ENCODE peak calls at places on chromosomes 13 and 19, in five cellular contexts. D is GM23338, L is A549, Y is K562, T is neural progenitor cell. G is an unnamed sample. For H3K4me1, the result is how much of the 10 kb centered on the place peaks cover.

GRCh38 chr13:76316998-76317527 is 569.1 kb downstream of the KCTD12 start:
- DNase-seq in D (no peak), T (no peak), Y (no peak), L (no peak), G (no peak)

GRCh38 chr19:13764101-13764807 is at the start of gene MRI1:
- DNase-seq in L (peak), Y (peak), T (peak), D (peak), G (peak)

GRCh38 chr19:46931197-46931596 is 70.4 kb downstream of the ARHGAP35 start:
- DNase-seq in Y (no peak), D (no peak), L (no peak), T (no peak), G (no peak)

GRCh38 chr13:41577437-41577836 is 120.1 kb downstream of the RGCC start:
- DNase-seq in Y (no peak), T (no peak), D (no peak), L (no peak), G (no peak)

GRCh38 chr13:95133498-95133897 is 167.8 kb downstream of the ABCC4 start:
- DNase-seq in L (no peak), Y (no peak), T (no peak), D (no peak), G (no peak)

GRCh38 chr13:35866801-35867200 is 264.4 kb downstream of the DCLK1 start:
- DNase-seq in D (no peak), Y (no peak), L (no peak), T (no peak), G (no peak)

GRCh38 chr13:60175571-60175970 is 11.8 kb upstream of the DIAPH3 start:
- DNase-seq in D (no peak), L (no peak), Y (no peak), T (no peak), G (no peak)

GRCh38 chr13:40986328-40986856 is 32.7 kb downstream of the ELF1 start:
- DNase-seq in T (no peak), D (no peak), Y (no peak), L (peak), G (no peak)

GRCh38 chr13:101706651-101707050 is 254.2 kb downstream of the ITGBL1 start:
- DNase-seq in T (no peak), D (no peak), Y (no peak), L (peak), G (peak)

DNA sequence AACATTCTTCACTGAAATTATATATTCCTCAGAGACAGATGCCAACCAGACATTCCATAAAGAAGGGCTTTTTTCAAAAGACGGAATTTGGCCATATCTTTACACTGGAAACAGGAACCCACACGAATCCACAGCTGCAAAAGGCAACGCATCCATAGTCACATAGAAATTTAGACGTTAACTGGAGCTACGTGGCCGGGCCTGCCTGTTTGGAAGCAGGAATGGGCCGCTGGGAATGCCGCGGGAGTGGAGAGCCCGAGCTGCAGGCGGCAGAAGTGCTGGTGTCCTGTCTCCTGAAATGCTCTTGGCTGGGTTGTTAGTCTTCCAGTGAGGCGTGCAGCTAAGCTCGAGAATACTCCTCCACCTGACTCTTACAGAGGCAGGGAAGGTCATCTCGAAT is 122.2 kb downstream of the KL start:
- DNase-seq in Y (no peak), L (no peak), D (no peak), T (no peak), G (no peak)
- H3K4me1 ChIP-seq in Y (under half), L (under half), D (under half), T (under half), G (under half)

GRCh38 chr13:33409673-33410072 is 124.1 kb upstream of the STARD13 start:
- DNase-seq in Y (no peak), L (no peak), T (no peak), D (no peak), G (no peak)
- H3K4me2 ChIP-seq in Y (no peak), L (no peak), T (no peak), D (no peak), G (no peak)

GRCh38 chr19:18433735-18434398 is 4.1 kb downstream of the ISYNA1 start:
- DNase-seq in D (peak), Y (peak), T (peak), L (no peak), G (peak)

GRCh38 chr19:18436651-18437478 is 1.1 kb downstream of the ISYNA1 start:
- DNase-seq in T (peak), Y (peak), D (peak), L (peak), G (peak)

GRCh38 chr19:18435848-18436631 is 1.9 kb downstream of the ISYNA1 start:
- DNase-seq in T (no peak), Y (no peak), L (no peak), D (no peak), G (no peak)

GRCh38 chr19:18434411-18435184 is 3.3 kb downstream of the ISYNA1 start:
- DNase-seq in D (peak), L (no peak), Y (peak), T (no peak), G (no peak)

GRCh38 chr19:18435185-18435841 is 2.6 kb downstream of the ISYNA1 start:
- DNase-seq in D (no peak), T (no peak), Y (no peak), L (no peak), G (no peak)
- H3K4me1 ChIP-seq in D (under half), T (half or more), Y (under half), L (under half), G (under half)

DNA sequence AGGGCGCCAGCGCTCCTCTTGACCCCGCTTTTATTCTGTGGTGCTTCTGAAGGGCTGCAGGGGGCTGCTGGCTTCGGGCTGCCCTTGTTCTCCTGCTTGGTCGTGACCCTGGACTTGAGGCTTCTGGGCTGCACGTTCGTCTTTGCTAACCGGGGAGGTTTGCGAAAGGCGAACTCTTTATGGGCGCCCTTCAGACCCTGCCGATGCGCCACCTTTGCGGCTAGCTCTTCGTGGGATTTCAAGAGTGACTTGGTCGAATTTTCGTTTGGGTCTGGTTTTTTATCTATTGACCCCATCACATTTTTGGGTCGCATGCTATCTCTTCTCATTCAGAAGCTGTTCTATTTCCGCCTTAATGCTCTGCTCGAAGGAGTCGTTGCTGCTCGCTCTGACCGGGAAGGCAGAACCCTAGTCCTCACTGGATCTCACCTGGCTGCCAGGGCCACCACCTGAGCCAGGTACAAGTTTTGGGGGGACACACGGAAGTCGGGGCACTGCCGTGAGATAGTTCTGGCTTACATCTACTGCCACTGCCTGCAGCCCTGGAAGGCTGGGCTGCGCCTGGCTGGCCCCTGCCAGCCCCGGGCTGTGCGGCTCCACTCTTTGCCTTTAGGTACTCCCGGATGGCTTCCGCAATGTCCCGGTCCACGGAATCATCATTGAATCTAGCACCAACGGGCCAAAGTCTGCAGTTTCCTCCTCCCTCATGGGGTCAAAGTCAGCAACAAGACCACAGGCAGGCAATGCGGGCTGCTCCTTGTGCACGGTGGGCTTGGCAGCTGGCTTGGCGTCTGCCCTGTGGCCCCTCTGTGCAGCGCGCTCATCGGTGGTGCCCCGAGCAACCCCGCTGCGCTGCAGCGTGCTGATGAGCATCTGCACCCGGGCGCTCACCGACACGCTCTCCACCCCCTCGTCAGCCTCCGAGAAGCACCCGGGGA is 16.2 kb downstream of the RB1 start:
- DNase-seq in L (no peak), T (no peak), D (no peak), Y (no peak), G (no peak)
- H3K4me2 ChIP-seq in L (no peak), T (no peak), D (no peak), Y (no peak), G (no peak)

GRCh38 chr19:38691938-38692457 is 44.5 kb downstream of the ACTN4 start:
- DNase-seq in L (peak), T (no peak), Y (no peak), D (no peak), G (no peak)

GRCh38 chr19:38690146-38690545 is 42.7 kb downstream of the ACTN4 start:
- DNase-seq in Y (no peak), L (no peak), T (no peak), D (no peak), G (no peak)

GRCh38 chr19:38693380-38694223 is 46.2 kb downstream of the ACTN4 start:
- DNase-seq in T (peak), D (peak), L (peak), Y (no peak), G (peak)

GRCh38 chr19:38692458-38693379 is 45.3 kb downstream of the ACTN4 start:
- DNase-seq in L (no peak), D (peak), Y (no peak), T (peak), G (no peak)

DNA sequence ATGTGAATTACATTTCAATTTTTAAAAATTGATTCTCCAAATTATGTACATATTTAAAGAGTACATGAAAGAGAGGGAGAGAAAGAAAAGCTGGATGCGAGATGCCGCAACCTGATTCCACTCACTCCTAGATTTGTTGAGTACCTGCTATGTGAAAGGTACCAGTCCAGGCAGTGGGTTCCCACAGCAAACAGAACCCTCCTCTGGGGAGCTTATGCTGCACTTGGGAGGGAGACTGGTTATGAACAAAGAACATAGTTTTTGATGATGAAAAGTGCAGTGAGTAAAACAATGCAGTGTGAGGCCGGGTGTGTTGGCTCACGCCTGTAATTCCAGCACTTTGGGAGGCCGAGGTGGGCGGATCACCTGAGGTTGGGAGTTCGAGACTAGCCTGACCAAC is 43.4 kb downstream of the ACTN4 start:
- DNase-seq in Y (no peak), D (no peak), T (no peak), L (no peak), G (no peak)
- H3K4me1 ChIP-seq in Y (under half), D (half or more), T (under half), L (half or more), G (under half)

DNA sequence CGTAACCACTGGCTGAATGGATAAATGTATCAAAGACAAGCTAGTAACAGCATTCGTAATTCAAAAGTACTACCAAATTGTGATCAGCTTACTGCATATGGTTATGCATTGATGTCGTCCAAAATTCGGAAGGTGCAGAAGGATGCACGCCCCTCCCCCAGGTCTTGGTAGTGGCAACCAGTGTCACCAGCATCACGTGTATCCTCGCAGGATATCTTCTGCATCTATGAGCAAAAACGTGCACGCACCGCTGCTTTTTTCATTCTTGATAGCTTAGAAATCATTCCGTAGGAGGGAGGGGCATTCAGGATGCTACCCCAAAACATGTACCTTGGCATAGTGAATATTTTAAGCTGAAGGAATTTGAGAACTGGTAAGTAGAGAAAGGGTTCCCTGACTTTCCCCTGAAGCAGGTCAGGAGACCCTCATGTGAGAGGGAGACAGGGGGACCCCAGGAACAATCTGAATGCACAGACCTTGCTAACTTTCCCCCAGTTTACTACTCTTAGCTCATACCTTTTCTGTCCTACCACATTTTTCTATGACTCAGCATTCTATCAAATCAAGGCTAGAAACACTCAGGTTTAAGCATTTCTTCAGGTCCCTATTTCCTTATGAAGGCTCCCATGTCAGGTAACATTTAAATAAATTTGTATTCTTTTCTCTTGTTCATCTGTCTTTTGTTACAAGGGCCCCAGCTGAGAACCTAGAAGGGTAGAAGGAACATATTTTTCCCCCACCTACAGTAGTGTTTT is 61.2 kb upstream of the TM9SF2 start:
- DNase-seq in Y (no peak), T (no peak), D (no peak), L (no peak), G (no peak)
- H3K4me2 ChIP-seq in Y (no peak), T (no peak), D (peak), L (no peak), G (no peak)

GRCh38 chr13:44307255-44307654 is 66.4 kb upstream of the SERP2 start:
- DNase-seq in L (peak), T (no peak), Y (no peak), D (no peak), G (no peak)
- H3K4me1 ChIP-seq in L (half or more), T (under half), Y (under half), D (under half), G (under half)

G was measured in mesendoderm.